ENCODE peak calls at places on chromosome 20, in six cellular contexts. B is IMR-90, V is H1, G is H9, F is neuronal stem cell, X is mesenchymal stem cell. T is an unnamed sample. For H3K27me3, the result is how much of the 10 kb centered on the place peaks cover.

GRCh38 chr20:62143118-62143975 is at the start of the genes PSMA7 and SS18L1:
- DNase-seq in X (peak), F (peak), V (peak), G (peak), B (peak), T (peak)

GRCh38 chr20:34195355-34195754 is 45.9 kb upstream of the ASIP start:
- DNase-seq in F (no peak), G (no peak), X (no peak), B (no peak), V (no peak), T (no peak)

GRCh38 chr20:21137078-21137477 is 11.2 kb downstream of the KIZ start:
- DNase-seq in B (no peak), G (no peak), V (peak), F (no peak), X (no peak), T (no peak)

GRCh38 chr20:25315418-25316210 is 67.7 kb downstream of the PYGB start:
- DNase-seq in B (peak), F (no peak), G (no peak), X (no peak), V (no peak), T (no peak)

GRCh38 chr20:10508060-10508459 is 73.0 kb downstream of the SLX4IP start:
- DNase-seq in V (no peak), X (peak), B (peak), G (no peak), F (no peak), T (no peak)

GRCh38 chr20:22374678-22375590 is 209.4 kb downstream of the FOXA2 start:
- DNase-seq in X (no peak), B (no peak), V (no peak), G (no peak), F (no peak), T (no peak)

GRCh38 chr20:4065405-4065841 is 50.1 kb upstream of the RNF24 start:
- DNase-seq in X (peak), B (peak), V (no peak), G (no peak), F (no peak), T (no peak)

GRCh38 chr20:18926972-18927371 is 113.4 kb downstream of the SCP2D1 start:
- DNase-seq in V (no peak), G (no peak), B (no peak), X (no peak), F (no peak), T (peak)

GRCh38 chr20:57811373-57812020 is 101.7 kb upstream of the PMEPA1 start:
- DNase-seq in F (peak), V (no peak), G (no peak), B (no peak), X (no peak), T (no peak)

GRCh38 chr20:36666181-36666740 is 20.3 kb upstream of the SLA2 start:
- DNase-seq in B (peak), V (no peak), G (no peak), F (no peak), X (peak), T (peak)

GRCh38 chr20:24502184-24502583 is 32.8 kb downstream of the SYNDIG1 start:
- DNase-seq in V (peak), X (peak), G (peak), B (peak), F (no peak), T (no peak)

GRCh38 chr20:62891111-62891510 is 29.5 kb upstream of the TCFL5 start:
- DNase-seq in X (peak), G (no peak), V (no peak), B (peak), F (no peak), T (no peak)

GRCh38 chr20:62860924-62861691 is 514 bp downstream of the TCFL5 start:
- DNase-seq in X (peak), V (peak), G (peak), F (peak), B (no peak), T (no peak)

GRCh38 chr20:35311409-35311808 is 19.2 kb upstream of the FAM83C start:
- DNase-seq in B (peak), X (no peak), F (no peak), V (no peak), G (peak), T (peak)

GRCh38 chr20:50234288-50234687 is 43.7 kb downstream of the CEBPB start:
- DNase-seq in F (no peak), V (no peak), B (no peak), G (no peak), X (no peak), T (no peak)
- H2BK5ac ChIP-seq in F (no peak), V (no peak), B (no peak), G (no peak), X (no peak), T (no peak)

GRCh38 chr20:43863821-43864544 is 50.7 kb upstream of the TOX2 start:
- DNase-seq in F (no peak), B (no peak), X (peak), V (no peak), G (no peak), T (no peak)
- H2BK15ac ChIP-seq in F (no peak), B (peak), X (peak), V (no peak), G (no peak), T (no peak)

GRCh38 chr20:59625214-59625922 is 21.0 kb downstream of the PHACTR3 start:
- DNase-seq in V (no peak), X (no peak), B (no peak), G (no peak), F (no peak), T (no peak)
- H3K27me3 ChIP-seq in V (under half), X (under half), B (under half), G (under half), F (under half), T (under half)

DNA sequence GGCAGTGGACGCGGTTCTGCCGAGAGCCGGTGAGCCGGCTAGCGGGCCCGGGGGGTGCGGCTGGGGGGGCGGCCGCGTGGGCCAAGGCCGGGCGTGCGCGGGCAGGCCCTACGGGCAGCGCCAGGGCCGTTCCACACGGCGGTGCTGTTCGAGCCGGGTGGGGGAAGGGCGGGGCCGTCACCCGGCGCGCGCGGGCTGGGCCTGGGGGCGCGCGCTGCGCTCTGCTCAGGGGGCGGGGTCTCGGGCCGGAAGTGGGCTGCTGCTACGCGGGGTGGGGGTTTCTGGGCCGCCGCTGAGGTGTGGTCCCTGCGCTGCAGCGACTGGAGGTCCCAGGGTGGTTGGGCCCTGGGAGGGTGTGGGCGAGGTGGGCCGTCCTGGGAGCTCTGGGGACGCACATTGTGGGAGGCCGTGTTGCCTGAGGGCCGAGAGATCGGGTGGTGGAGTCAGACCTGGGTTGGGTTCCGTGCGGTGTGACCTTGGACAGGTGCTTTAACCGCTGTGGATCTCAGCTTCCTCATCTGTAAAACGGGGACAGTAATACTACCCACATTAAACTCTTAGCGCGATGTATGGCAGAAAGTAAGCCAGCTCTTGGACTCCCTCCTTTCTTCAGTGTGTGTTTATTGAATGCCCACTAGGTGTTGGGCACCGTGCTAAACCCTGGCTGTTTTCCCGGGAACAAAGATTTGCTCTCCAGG is 395 bp downstream of the MAPRE1 start:
- DNase-seq in B (peak), X (peak), V (peak), G (peak), F (peak), T (peak)
- H2BK5ac ChIP-seq in B (peak), X (peak), V (peak), G (no peak), F (peak), T (no peak)

GRCh38 chr20:51562027-51562333 is 19.5 kb upstream of the NFATC2 start:
- DNase-seq in B (peak), G (no peak), X (no peak), F (no peak), V (no peak), T (no peak)
- H2BK15ac ChIP-seq in B (no peak), G (no peak), X (peak), F (no peak), V (no peak), T (no peak)

GRCh38 chr20:64246616-64247311 is 8.8 kb upstream of the PCMTD2 start:
- DNase-seq in X (no peak), B (no peak), F (no peak), V (no peak), G (peak), T (no peak)

GRCh38 chr20:64245746-64246595 is 9.6 kb upstream of the PCMTD2 start:
- DNase-seq in B (no peak), F (no peak), X (no peak), G (peak), V (no peak), T (no peak)

GRCh38 chr20:64247312-64247627 is 8.3 kb upstream of the PCMTD2 start:
- DNase-seq in V (no peak), G (no peak), X (no peak), F (no peak), B (no peak), T (no peak)

GRCh38 chr20:64250027-64250426 is 5.5 kb upstream of the PCMTD2 start:
- DNase-seq in V (no peak), F (no peak), X (no peak), B (no peak), G (no peak), T (no peak)

DNA sequence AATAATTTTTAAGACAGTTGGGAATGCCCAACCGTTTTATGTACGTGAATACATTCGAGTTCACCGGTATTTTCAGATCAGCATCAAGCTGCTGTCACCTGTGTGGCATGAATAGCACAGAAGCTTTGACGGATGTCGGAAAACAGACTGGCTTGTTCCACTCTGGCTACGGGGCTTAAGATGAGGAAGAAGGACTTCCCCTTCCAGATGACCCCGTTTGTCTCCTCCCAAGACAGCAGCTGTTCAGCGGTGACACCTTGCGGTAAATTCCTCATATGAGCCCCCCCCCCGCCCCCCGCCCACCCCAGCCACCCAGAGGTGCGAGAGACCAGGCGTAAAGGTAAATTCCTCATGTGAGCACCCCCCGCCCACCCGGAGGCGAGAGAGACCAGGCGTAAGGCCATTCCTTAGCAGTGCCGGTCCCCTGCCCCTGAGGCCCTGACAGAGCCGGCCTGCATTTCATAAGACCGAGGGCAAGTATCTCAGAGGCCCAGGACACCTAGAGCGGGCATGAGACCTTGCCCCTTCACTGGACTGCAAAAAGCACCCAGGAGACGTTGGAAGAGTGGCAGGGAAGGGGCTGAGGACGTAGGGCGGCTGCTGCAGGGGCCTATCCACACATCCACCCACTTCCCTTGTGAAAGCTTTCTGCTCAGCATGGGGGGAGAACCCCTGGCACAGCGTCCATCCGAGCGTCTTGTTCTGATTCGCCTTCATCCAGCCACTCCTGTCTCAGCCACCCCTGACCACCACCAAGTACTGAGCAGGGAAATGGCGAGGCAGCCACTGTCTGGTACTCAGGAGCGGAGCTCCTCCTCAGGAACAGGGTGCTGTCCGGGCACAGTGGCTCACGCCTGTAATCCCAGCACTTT is 7.3 kb upstream of the PCMTD2 start:
- DNase-seq in G (no peak), V (no peak), B (no peak), X (no peak), F (no peak), T (no peak)
- H3K27me3 ChIP-seq in G (under half), V (under half), B (half or more), X (half or more), F (under half), T (under half)

T was measured in mesendoderm.